ENCODE peak calls at places on chromosomes 16 and 17, in seven cellular contexts. One of them, this sample, is unnamed.

GRCh38 chr16:35176449-35176848 is 1717.0 kb downstream of the TP53TG3F start:
- DNase-seq in A549: no peak
- DNase-seq in HCT116: no peak
- DNase-seq in HepG2: no peak
- DNase-seq in K562: no peak
- DNase-seq in GM12878: no peak
- DNase-seq in H1: no peak
- DNase-seq in this sample: no peak

GRCh38 chr17:70110443-70110880 is 35.4 kb downstream of the KCNJ16 start:
- DNase-seq in A549: no peak
- DNase-seq in HCT116: no peak
- DNase-seq in HepG2: no peak
- DNase-seq in K562: no peak
- DNase-seq in GM12878: no peak
- DNase-seq in H1: no peak
- DNase-seq in this sample: peak

GRCh38 chr17:14575349-14575966 is 274.6 kb downstream of the HS3ST3B1 start:
- DNase-seq in A549: no peak
- DNase-seq in HCT116: no peak
- DNase-seq in HepG2: peak
- DNase-seq in K562: no peak
- DNase-seq in GM12878: no peak
- DNase-seq in H1: no peak
- DNase-seq in this sample: peak

GRCh38 chr17:67217446-67217845 is 27.6 kb downstream of the HELZ start:
- DNase-seq in A549: no peak
- DNase-seq in HCT116: no peak
- DNase-seq in HepG2: no peak
- DNase-seq in K562: peak
- DNase-seq in GM12878: no peak
- DNase-seq in H1: no peak
- DNase-seq in this sample: no peak

GRCh38 chr16:87653234-87653633 is 50.9 kb downstream of the JPH3 start:
- DNase-seq in A549: peak
- DNase-seq in HCT116: peak
- DNase-seq in HepG2: peak
- DNase-seq in K562: peak
- DNase-seq in GM12878: no peak
- DNase-seq in H1: no peak
- DNase-seq in this sample: peak

GRCh38 chr17:57869599-57870282 is 19.9 kb upstream of the MRPS23 start:
- DNase-seq in A549: peak
- DNase-seq in HCT116: no peak
- DNase-seq in HepG2: no peak
- DNase-seq in K562: no peak
- DNase-seq in GM12878: no peak
- DNase-seq in H1: no peak
- DNase-seq in this sample: peak

GRCh38 chr16:77836801-77837200 is 48.4 kb downstream of the VAT1L start:
- DNase-seq in A549: no peak
- DNase-seq in HCT116: no peak
- DNase-seq in HepG2: no peak
- DNase-seq in K562: no peak
- DNase-seq in GM12878: no peak
- DNase-seq in H1: no peak
- DNase-seq in this sample: no peak

GRCh38 chr17:38706625-38707298 is 1.7 kb downstream of the MLLT6 start:
- DNase-seq in A549: no peak
- DNase-seq in HCT116: no peak
- DNase-seq in HepG2: no peak
- DNase-seq in K562: no peak
- DNase-seq in GM12878: no peak
- DNase-seq in H1: peak
- DNase-seq in this sample: no peak

GRCh38 chr17:32486091-32486700 is 597 bp upstream of the CDK5R1 start:
- DNase-seq in A549: peak
- DNase-seq in HCT116: peak
- DNase-seq in HepG2: peak
- DNase-seq in K562: peak
- DNase-seq in GM12878: no peak
- DNase-seq in H1: peak
- DNase-seq in this sample: peak

GRCh38 chr17:7673239-7673638 is 14.1 kb downstream of the TP53 start:
- DNase-seq in A549: peak
- DNase-seq in HCT116: no peak
- DNase-seq in HepG2: peak
- DNase-seq in K562: peak
- DNase-seq in GM12878: peak
- DNase-seq in H1: peak
- DNase-seq in this sample: no peak

GRCh38 chr16:74107795-74108610 is 188.6 kb upstream of the PSMD7 start:
- DNase-seq in A549: peak
- DNase-seq in HCT116: peak
- DNase-seq in HepG2: peak
- DNase-seq in K562: peak
- DNase-seq in GM12878: peak
- DNase-seq in H1: peak
- DNase-seq in this sample: peak

GRCh38 chr16:55294129-55294528 is 29.9 kb upstream of the IRX6 start:
- DNase-seq in A549: no peak
- DNase-seq in HCT116: no peak
- DNase-seq in HepG2: no peak
- DNase-seq in K562: peak
- DNase-seq in GM12878: no peak
- DNase-seq in H1: no peak
- DNase-seq in this sample: no peak

GRCh38 chr17:19341641-19342610 is 20.6 kb downstream of the B9D1 start:
- DNase-seq in A549: no peak
- DNase-seq in HCT116: no peak
- DNase-seq in HepG2: no peak
- DNase-seq in K562: no peak
- DNase-seq in GM12878: no peak
- DNase-seq in H1: no peak
- DNase-seq in this sample: peak

GRCh38 chr16:82949016-82949415 is 322.2 kb downstream of the CDH13 start:
- DNase-seq in A549: no peak
- DNase-seq in HCT116: no peak
- DNase-seq in HepG2: no peak
- DNase-seq in K562: no peak
- DNase-seq in GM12878: no peak
- DNase-seq in H1: no peak
- DNase-seq in this sample: no peak

GRCh38 chr16:69365901-69366300 is 14.3 kb upstream of the TMED6 start:
- DNase-seq in A549: no peak
- DNase-seq in HCT116: no peak
- DNase-seq in HepG2: no peak
- DNase-seq in K562: no peak
- DNase-seq in GM12878: no peak
- DNase-seq in H1: no peak
- DNase-seq in this sample: peak

GRCh38 chr17:1107083-1107776 is 72.6 kb downstream of the ABR start:
- DNase-seq in A549: no peak
- DNase-seq in HCT116: no peak
- DNase-seq in HepG2: no peak
- DNase-seq in K562: no peak
- DNase-seq in GM12878: no peak
- DNase-seq in H1: no peak
- DNase-seq in this sample: no peak

GRCh38 chr16:76345093-76345735 is 68.0 kb downstream of the CNTNAP4 start:
- DNase-seq in A549: no peak
- DNase-seq in HCT116: no peak
- DNase-seq in HepG2: no peak
- DNase-seq in K562: no peak
- DNase-seq in GM12878: no peak
- DNase-seq in H1: no peak
- DNase-seq in this sample: no peak

GRCh38 chr17:38608648-38609047 is 2.9 kb upstream of the SRCIN1 start:
- DNase-seq in A549: no peak
- DNase-seq in HCT116: no peak
- DNase-seq in HepG2: no peak
- DNase-seq in K562: no peak
- DNase-seq in GM12878: no peak
- DNase-seq in H1: peak
- DNase-seq in this sample: no peak

GRCh38 chr16:72886366-72886974 is 161.5 kb downstream of the ZFHX3 start:
- DNase-seq in A549: no peak
- DNase-seq in HCT116: no peak
- DNase-seq in HepG2: no peak
- DNase-seq in K562: no peak
- DNase-seq in GM12878: no peak
- DNase-seq in H1: no peak
- DNase-seq in this sample: no peak

GRCh38 chr17:37300683-37301082 is 75.1 kb upstream of the C17orf78 start:
- DNase-seq in A549: no peak
- DNase-seq in HCT116: no peak
- DNase-seq in HepG2: no peak
- DNase-seq in K562: no peak
- DNase-seq in GM12878: no peak
- DNase-seq in H1: no peak
- DNase-seq in this sample: no peak

GRCh38 chr17:6570731-6571465 is 14.5 kb upstream of the PITPNM3 start:
- DNase-seq in A549: no peak
- DNase-seq in HCT116: no peak
- DNase-seq in HepG2: no peak
- DNase-seq in K562: no peak
- DNase-seq in GM12878: no peak
- DNase-seq in H1: peak
- DNase-seq in this sample: no peak

GRCh38 chr17:31310260-31310659 is 3.6 kb downstream of the EVI2B start:
- DNase-seq in A549: no peak
- DNase-seq in HCT116: no peak
- DNase-seq in HepG2: no peak
- DNase-seq in K562: no peak
- DNase-seq in GM12878: no peak
- DNase-seq in H1: no peak
- DNase-seq in this sample: no peak
- TF ChIP-seq CEBPB in A549: no peak
- TF ChIP-seq CEBPB in HCT116: no peak
- TF ChIP-seq CEBPB in HepG2: no peak
- TF ChIP-seq CEBPB in K562: no peak
- TF ChIP-seq CEBPB in GM12878: no peak
- TF ChIP-seq CEBPB in H1: no peak
- TF ChIP-seq CEBPB in this sample: no peak

GRCh38 chr16:1543085-1543896 is 9.8 kb downstream of the TMEM204 start:
- DNase-seq in A549: peak
- DNase-seq in HCT116: peak
- DNase-seq in HepG2: peak
- DNase-seq in K562: peak
- DNase-seq in GM12878: peak
- DNase-seq in H1: no peak
- DNase-seq in this sample: peak
- TF ChIP-seq CEBPB in A549: no peak
- TF ChIP-seq CEBPB in HCT116: no peak
- TF ChIP-seq CEBPB in HepG2: no peak
- TF ChIP-seq CEBPB in K562: no peak
- TF ChIP-seq CEBPB in GM12878: no peak
- TF ChIP-seq CEBPB in H1: no peak
- TF ChIP-seq CEBPB in this sample: no peak

DNA sequence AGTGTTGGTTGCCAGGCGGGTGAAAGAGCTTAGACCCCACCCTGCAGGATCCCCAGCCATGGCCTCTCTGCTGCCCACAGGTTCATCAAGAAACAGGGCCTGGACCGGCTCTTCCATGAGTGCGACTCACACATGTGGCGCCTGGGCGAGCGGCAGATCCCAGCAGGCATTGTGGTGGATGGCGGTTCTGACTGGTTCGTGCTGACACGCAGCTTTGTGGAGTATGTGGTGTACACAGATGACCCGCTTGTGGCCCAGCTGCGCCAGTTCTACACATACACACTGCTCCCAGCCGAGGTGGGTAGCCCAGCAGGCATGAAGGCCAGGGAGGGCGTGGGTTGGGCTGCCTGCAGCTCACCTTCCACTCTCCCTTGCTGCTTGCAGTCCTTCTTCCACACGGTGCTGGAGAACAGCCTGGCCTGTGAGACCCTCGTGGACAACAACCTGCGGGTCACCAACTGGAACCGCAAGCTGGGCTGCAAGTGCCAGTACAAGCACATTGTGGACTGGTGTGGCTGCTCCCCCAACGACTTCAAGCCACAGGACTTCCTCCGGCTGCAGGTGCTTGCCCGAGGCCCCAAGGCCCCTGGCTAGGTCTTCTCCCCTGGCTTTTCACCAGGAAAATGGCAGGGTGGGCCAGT is 9.9 kb downstream of the XYLT2 start:
- DNase-seq in A549: no peak
- DNase-seq in HCT116: no peak
- DNase-seq in HepG2: no peak
- DNase-seq in K562: no peak
- DNase-seq in GM12878: no peak
- DNase-seq in H1: no peak
- DNase-seq in this sample: no peak
- TF ChIP-seq CEBPB in A549: no peak
- TF ChIP-seq CEBPB in HCT116: no peak
- TF ChIP-seq CEBPB in HepG2: no peak
- TF ChIP-seq CEBPB in K562: no peak
- TF ChIP-seq CEBPB in GM12878: no peak
- TF ChIP-seq CEBPB in H1: no peak
- TF ChIP-seq CEBPB in this sample: no peak

DNA sequence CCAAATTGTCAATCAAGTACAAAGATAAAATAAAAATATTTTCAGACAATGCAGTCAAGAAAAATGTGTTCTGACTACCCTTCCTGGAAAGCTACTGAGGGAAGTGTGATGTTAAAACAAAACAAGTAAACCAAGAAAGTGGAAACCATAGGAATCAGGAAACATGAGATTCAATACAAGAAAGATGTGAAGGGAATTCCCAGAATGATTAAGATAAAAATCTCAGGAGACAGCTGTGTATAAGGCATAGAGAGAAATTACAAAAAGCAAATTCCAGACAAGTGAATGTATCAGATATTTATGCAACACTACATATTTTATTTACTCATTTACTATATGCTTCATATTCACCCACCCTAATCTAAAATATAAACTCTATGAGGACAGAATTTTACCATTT is 32.2 kb downstream of the TRIM37 start:
- DNase-seq in A549: peak
- DNase-seq in HCT116: no peak
- DNase-seq in HepG2: no peak
- DNase-seq in K562: no peak
- DNase-seq in GM12878: no peak
- DNase-seq in H1: no peak
- DNase-seq in this sample: peak
- TF ChIP-seq CEBPB in A549: no peak
- TF ChIP-seq CEBPB in HCT116: no peak
- TF ChIP-seq CEBPB in HepG2: no peak
- TF ChIP-seq CEBPB in K562: no peak
- TF ChIP-seq CEBPB in GM12878: no peak
- TF ChIP-seq CEBPB in H1: no peak
- TF ChIP-seq CEBPB in this sample: no peak